ENCODE peak calls at places on chromosomes 13 and 19, in five cellular contexts. R is A549, W is H1, E is adrenal gland, M is body of pancreas. P is an unnamed sample.

GRCh38 chr13:92649140-92649813 is 577.3 kb upstream of the GPC6 start:
- DNase-seq in M (no peak), E (no peak), W (no peak), R (no peak), P (no peak)

GRCh38 chr19:20640023-20640422 is 21.3 kb downstream of the ZNF626 start:
- DNase-seq in W (no peak), M (no peak), E (no peak), R (no peak), P (no peak)

GRCh38 chr13:42926043-42926442 is 66.0 kb downstream of the EPSTI1 start:
- DNase-seq in R (no peak), W (no peak), E (no peak), M (no peak), P (no peak)

GRCh38 chr13:35784286-35784951 is 307.9 kb upstream of the MAB21L1 start:
- DNase-seq in E (no peak), R (no peak), W (no peak), M (no peak), P (no peak)

GRCh38 chr13:51628059-51628852 is 44.0 kb downstream of the WDFY2 start:
- DNase-seq in W (no peak), R (no peak), E (no peak), M (no peak), P (no peak)

GRCh38 chr13:66809496-66809895 is 420.6 kb downstream of the PCDH9 start:
- DNase-seq in W (no peak), R (no peak), M (no peak), E (no peak), P (no peak)

GRCh38 chr19:13103961-13104847 is 1.5 kb upstream of the LYL1 start:
- DNase-seq in R (peak; percentile 31), E (peak; percentile 70), M (no peak), W (no peak), P (no peak)

GRCh38 chr13:95553614-95554385 is 1.3 kb downstream of the CLDN10 start:
- DNase-seq in M (peak; percentile 73), W (no peak), R (no peak), E (no peak), P (no peak)

GRCh38 chr19:46787331-46788100 is 878 bp downstream of the SLC1A5 start:
- DNase-seq in M (peak; percentile 48), E (peak; percentile 34), R (peak; percentile 86), W (no peak), P (no peak)

GRCh38 chr13:110356362-110356761 is 49.3 kb downstream of the COL4A2 start:
- DNase-seq in W (no peak), R (no peak), M (no peak), E (no peak), P (no peak)

GRCh38 chr19:19758164-19758563 is 25.3 kb upstream of the ZNF14 start:
- DNase-seq in E (no peak), R (no peak), M (no peak), W (no peak), P (no peak)

GRCh38 chr19:28701491-28701890 is 511.5 kb downstream of the UQCRFS1 start:
- DNase-seq in E (no peak), W (no peak), M (no peak), R (no peak), P (no peak)

GRCh38 chr19:19634516-19635312 is 6.7 kb upstream of the LPAR2 start:
- DNase-seq in E (no peak), M (no peak), R (no peak), W (no peak), P (no peak)

GRCh38 chr13:110590577-110590976 is 24.8 kb upstream of the NAXD start:
- DNase-seq in E (no peak), R (no peak), W (no peak), M (no peak), P (no peak)

GRCh38 chr13:42009057-42009456 is 39.4 kb upstream of the DGKH start:
- DNase-seq in W (no peak), E (no peak), R (no peak), M (no peak), P (no peak)

GRCh38 chr19:35731353-35731752 is 10.9 kb downstream of the IGFLR1 start:
- DNase-seq in W (no peak), E (no peak), R (no peak), M (no peak), P (no peak)

GRCh38 chr13:39406688-39407087 is 196.3 kb downstream of the LHFPL6 start:
- DNase-seq in E (no peak), M (no peak), W (no peak), R (no peak), P (peak; percentile 12)

GRCh38 chr13:28739376-28739775 is 20.6 kb upstream of the SLC46A3 start:
- DNase-seq in W (no peak), M (no peak), E (no peak), R (no peak), P (no peak)

GRCh38 chr19:55383789-55384575 is at the start of gene TMEM238:
- DNase-seq in E (peak; percentile 78), R (peak; percentile 72), W (no peak), M (peak; percentile 71), P (no peak)

GRCh38 chr13:95479706-95480105 is 72.8 kb upstream of the CLDN10 start:
- DNase-seq in M (no peak), W (no peak), E (no peak), R (no peak), P (no peak)

GRCh38 chr19:4089400-4089908 is 22.8 kb upstream of the ZBTB7A start:
- DNase-seq in W (no peak), E (no peak), R (no peak), M (no peak), P (no peak)

GRCh38 chr13:73060251-73061160 is 1.7 kb downstream of the KLF5 start:
- DNase-seq in M (no peak), W (no peak), E (no peak), R (no peak), P (peak; percentile 38)

GRCh38 chr19:46840157-46840942 is 10.3 kb downstream of the AP2S1 start:
- DNase-seq in M (peak; percentile 57), R (no peak), E (peak; percentile 62), W (no peak), P (no peak)

GRCh38 chr19:34241513-34242337 is 12.6 kb upstream of the GARRE1 start:
- DNase-seq in M (peak; percentile 79), R (peak; percentile 59), E (no peak), W (peak; percentile 77), P (no peak)

GRCh38 chr19:14639536-14640277 is 34.9 kb downstream of the ADGRE3 start:
- DNase-seq in E (no peak), R (no peak), M (no peak), W (no peak), P (no peak)

DNA sequence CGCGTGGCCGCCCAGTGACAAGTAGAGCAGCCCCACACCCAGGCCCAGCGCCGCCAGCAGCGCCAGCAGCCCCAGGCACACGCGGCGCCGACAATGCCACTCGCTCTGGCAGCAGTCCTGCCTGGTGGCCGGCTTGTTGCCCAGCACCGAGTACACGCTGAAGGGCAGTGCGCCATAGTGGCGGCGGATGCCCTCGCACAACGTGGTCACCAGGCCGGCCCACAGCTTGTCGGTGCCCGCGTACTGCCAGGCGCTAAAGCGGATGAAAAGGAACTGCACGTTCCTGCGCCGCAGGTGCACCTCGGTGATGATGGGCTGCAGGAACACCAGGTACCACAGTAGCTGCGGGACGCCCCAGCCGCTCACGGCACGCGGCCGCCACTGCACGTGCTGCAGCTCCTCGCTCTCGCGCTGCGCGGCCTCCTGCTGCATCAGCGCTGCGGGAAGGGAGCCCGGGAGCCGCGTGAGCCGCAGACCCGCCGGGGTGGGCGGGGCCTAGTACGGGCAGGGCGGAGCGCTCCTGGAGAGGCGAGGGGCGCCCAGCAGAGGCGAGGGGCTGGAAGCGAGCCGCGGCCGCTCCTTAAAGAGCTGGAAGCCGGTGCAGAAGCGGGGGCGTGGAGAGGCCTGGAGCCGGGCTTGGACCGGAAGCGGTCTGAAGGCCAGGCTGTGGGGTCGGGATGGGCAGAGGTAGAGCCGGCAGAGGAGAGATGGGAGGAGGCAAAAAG is 7.3 kb downstream of the NKPD1 start:
- DNase-seq in E (peak; percentile 70), W (no peak), R (no peak), M (no peak), P (no peak)
- TF ChIP-seq POLR2A in E (no peak), W (no peak), R (no peak), M (no peak), P (no peak)

GRCh38 chr19:48397636-48398328 is 4.3 kb downstream of the GRIN2D start:
- DNase-seq in M (no peak), W (no peak), E (no peak), R (no peak), P (no peak)
- TF ChIP-seq POLR2A in M (no peak), W (no peak), E (no peak), R (peak; percentile 15), P (no peak)

GRCh38 chr19:43575156-43575950 is at the start of the genes PINLYP and XRCC1:
- DNase-seq in R (peak; percentile 100), M (peak; percentile 98), E (peak; percentile 99), W (peak; percentile 95), P (peak; percentile 99)
- TF ChIP-seq POLR2A in R (peak; percentile 52), M (peak; percentile 68), E (peak; percentile 56), W (peak; percentile 18), P (peak; percentile 60)

GRCh38 chr13:24911135-24911524 is 147.2 kb downstream of the RNF17 start:
- DNase-seq in E (no peak), W (no peak), R (peak; percentile 4), M (no peak), P (peak; percentile 7)

GRCh38 chr13:24905242-24905641 is 141.3 kb downstream of the RNF17 start:
- DNase-seq in W (no peak), E (no peak), R (no peak), M (no peak), P (no peak)

GRCh38 chr13:24910502-24911134 is 146.6 kb downstream of the RNF17 start:
- DNase-seq in R (no peak), E (no peak), M (no peak), W (no peak), P (no peak)

GRCh38 chr13:24900507-24900906 is 136.5 kb downstream of the RNF17 start:
- DNase-seq in M (no peak), E (no peak), W (no peak), R (no peak), P (no peak)

DNA sequence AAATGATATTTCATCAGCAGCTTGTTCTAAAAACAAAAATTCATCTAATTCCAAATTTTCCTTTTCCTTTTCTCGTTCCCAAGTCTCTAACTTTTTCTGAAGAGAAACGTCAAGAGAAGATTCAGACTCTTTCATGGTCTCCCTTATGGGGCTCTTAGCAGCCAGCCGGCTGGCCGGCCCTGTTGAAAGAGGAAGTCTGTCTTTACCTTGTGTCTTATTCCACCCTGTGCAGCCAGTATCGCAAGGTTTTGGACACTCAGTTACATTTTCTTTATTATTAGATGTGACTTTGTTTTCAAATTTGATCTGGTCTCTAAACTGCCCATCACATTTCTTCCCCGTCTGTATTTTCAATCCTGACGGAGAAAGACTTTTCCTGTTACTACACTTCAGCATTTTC is 142.3 kb downstream of the RNF17 start:
- DNase-seq in R (no peak), M (no peak), W (no peak), E (no peak), P (no peak)
- TF ChIP-seq POLR2A in R (no peak), M (no peak), W (no peak), E (no peak), P (no peak)

GRCh38 chr13:97256343-97256783 is 34.2 kb downstream of the MBNL2 start:
- DNase-seq in R (peak; percentile 64), E (no peak), W (no peak), M (no peak), P (peak; percentile 40)
- TF ChIP-seq POLR2A in R (no peak), E (peak; percentile 3), W (no peak), M (no peak), P (no peak)

P was measured in H54.